ENCODE peak calls at places on chromosomes 5 and 9, in four cellular contexts. One of them, this sample, is unnamed.

GRCh38 chr9:96080364-96080763 is 204.9 kb downstream of the ERCC6L2 start:
- DNase-seq in lower lobe of right lung: no peak
- DNase-seq in kidney: no peak
- DNase-seq in heart right ventricle: no peak
- DNase-seq in this sample: no peak

GRCh38 chr9:137353223-137354152 is 51.4 kb upstream of the NRARP start:
- DNase-seq in lower lobe of right lung: peak; percentile 56
- DNase-seq in kidney: peak; percentile 85
- DNase-seq in heart right ventricle: peak; percentile 71
- DNase-seq in this sample: no peak

GRCh38 chr9:93132946-93133640 is 958 bp downstream of the NINJ1 start:
- DNase-seq in lower lobe of right lung: no peak
- DNase-seq in kidney: peak; percentile 83
- DNase-seq in heart right ventricle: no peak
- DNase-seq in this sample: no peak

GRCh38 chr9:137436761-137437600 is 4.2 kb downstream of the ENTPD8 start:
- DNase-seq in lower lobe of right lung: peak; percentile 47
- DNase-seq in kidney: peak; percentile 82
- DNase-seq in heart right ventricle: no peak
- DNase-seq in this sample: no peak

GRCh38 chr5:15137414-15137813 is 265.8 kb upstream of the ANKH start:
- DNase-seq in lower lobe of right lung: no peak
- DNase-seq in kidney: no peak
- DNase-seq in heart right ventricle: no peak
- DNase-seq in this sample: no peak

GRCh38 chr9:38207247-38207778 is 138.3 kb upstream of the SHB start:
- DNase-seq in lower lobe of right lung: no peak
- DNase-seq in kidney: no peak
- DNase-seq in heart right ventricle: no peak
- DNase-seq in this sample: no peak

GRCh38 chr5:174755103-174755502 is 30.7 kb downstream of the MSX2 start:
- DNase-seq in lower lobe of right lung: no peak
- DNase-seq in kidney: no peak
- DNase-seq in heart right ventricle: no peak
- DNase-seq in this sample: no peak

GRCh38 chr5:104598285-104598684 is 1035.7 kb upstream of the NUDT12 start:
- DNase-seq in lower lobe of right lung: no peak
- DNase-seq in kidney: no peak
- DNase-seq in heart right ventricle: no peak
- DNase-seq in this sample: no peak

GRCh38 chr9:83379045-83379444 is 159.2 kb downstream of the FRMD3 start:
- DNase-seq in lower lobe of right lung: no peak
- DNase-seq in kidney: no peak
- DNase-seq in heart right ventricle: no peak
- DNase-seq in this sample: peak; percentile 45

GRCh38 chr9:129111762-129112151 is 542 bp downstream of the PTPA start:
- DNase-seq in lower lobe of right lung: no peak
- DNase-seq in kidney: no peak
- DNase-seq in heart right ventricle: no peak
- DNase-seq in this sample: no peak

GRCh38 chr9:129944501-129945116 is 98.4 kb downstream of the FNBP1 start:
- DNase-seq in lower lobe of right lung: no peak
- DNase-seq in kidney: no peak
- DNase-seq in heart right ventricle: no peak
- DNase-seq in this sample: no peak

GRCh38 chr9:37870799-37871176 is 33.1 kb downstream of the SLC25A51 start:
- DNase-seq in lower lobe of right lung: no peak
- DNase-seq in kidney: no peak
- DNase-seq in heart right ventricle: no peak
- DNase-seq in this sample: no peak

GRCh38 chr9:98550206-98550820 is 158.4 kb downstream of the GABBR2 start:
- DNase-seq in lower lobe of right lung: no peak
- DNase-seq in kidney: no peak
- DNase-seq in heart right ventricle: no peak
- DNase-seq in this sample: peak; percentile 68

GRCh38 chr5:124461857-124462423 is 284.5 kb downstream of the ZNF608 start:
- DNase-seq in lower lobe of right lung: no peak
- DNase-seq in kidney: no peak
- DNase-seq in heart right ventricle: no peak
- DNase-seq in this sample: no peak

DNA sequence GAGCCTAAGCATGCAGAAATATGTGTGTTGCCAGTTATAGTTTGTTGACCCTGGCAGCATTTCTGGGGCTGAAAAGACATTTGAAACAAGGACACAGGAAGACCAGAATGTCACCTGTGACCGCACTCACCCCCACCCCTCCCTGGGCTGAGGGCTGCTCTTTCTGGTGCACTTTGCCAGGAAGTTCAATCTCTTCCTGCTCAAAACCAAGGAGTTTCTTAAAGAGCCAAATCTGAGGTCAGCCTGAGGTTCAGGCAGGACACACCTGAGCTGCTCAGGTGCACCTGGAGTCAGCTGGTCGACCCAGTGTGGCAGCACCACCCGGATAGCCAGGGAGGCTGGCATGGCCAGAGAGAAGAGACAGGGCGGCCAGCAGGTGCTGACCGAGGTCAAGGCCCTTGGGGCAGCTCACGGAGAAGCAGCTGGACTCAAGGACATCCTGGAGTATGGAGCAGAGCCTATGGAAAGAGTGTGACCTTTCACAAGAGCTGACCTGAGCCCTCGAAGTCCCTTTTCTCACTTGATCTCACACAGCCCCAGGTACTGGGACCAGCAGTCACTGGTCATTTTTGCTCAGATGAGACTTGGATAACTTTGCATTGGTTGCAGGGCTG is 376.9 kb upstream of the IRX4 start:
- DNase-seq in lower lobe of right lung: no peak
- DNase-seq in kidney: no peak
- DNase-seq in heart right ventricle: no peak
- DNase-seq in this sample: no peak
- H3K9me3 ChIP-seq in lower lobe of right lung: no peaks in the 10 kb centered on the region
- H3K9me3 ChIP-seq in kidney: no peaks in the 10 kb centered on the region
- H3K9me3 ChIP-seq in heart right ventricle: no peaks in the 10 kb centered on the region
- H3K9me3 ChIP-seq in this sample: no peaks in the 10 kb centered on the region

DNA sequence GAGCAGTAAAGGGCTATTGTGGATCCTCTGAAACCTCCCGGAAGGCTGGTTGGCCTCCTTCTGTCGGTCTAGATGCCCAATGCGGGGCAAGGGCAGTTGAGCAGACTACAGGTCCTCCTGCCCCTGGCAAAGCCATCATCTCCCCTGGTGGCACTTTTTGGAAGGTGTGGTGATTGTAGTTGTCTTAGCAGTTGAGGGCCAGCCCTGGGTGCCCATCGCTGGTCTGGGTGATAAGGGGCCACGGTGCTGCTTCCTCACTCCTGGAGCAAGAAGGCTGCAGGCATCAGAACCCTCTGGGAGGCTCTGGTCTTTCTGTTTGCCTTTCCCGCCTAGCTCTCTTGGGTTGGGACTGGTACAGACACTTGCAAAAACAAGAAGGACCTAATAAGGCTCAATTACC is 63.8 kb downstream of the CYSTM1 start:
- DNase-seq in lower lobe of right lung: no peak
- DNase-seq in kidney: no peak
- DNase-seq in heart right ventricle: no peak
- DNase-seq in this sample: no peak
- H3K27ac ChIP-seq in lower lobe of right lung: no peak overlapping the region
- H3K27ac ChIP-seq in kidney: no peak overlapping the region
- H3K27ac ChIP-seq in heart right ventricle: no peak overlapping the region
- H3K27ac ChIP-seq in this sample: no peak overlapping the region

GRCh38 chr5:84115727-84116126 is 269.0 kb downstream of the EDIL3 start:
- DNase-seq in lower lobe of right lung: no peak
- DNase-seq in kidney: no peak
- DNase-seq in heart right ventricle: no peak
- DNase-seq in this sample: no peak

GRCh38 chr5:84119252-84119651 is 265.4 kb downstream of the EDIL3 start:
- DNase-seq in lower lobe of right lung: no peak
- DNase-seq in kidney: no peak
- DNase-seq in heart right ventricle: no peak
- DNase-seq in this sample: no peak

GRCh38 chr5:84118551-84118950 is 266.1 kb downstream of the EDIL3 start:
- DNase-seq in lower lobe of right lung: no peak
- DNase-seq in kidney: no peak
- DNase-seq in heart right ventricle: no peak
- DNase-seq in this sample: no peak

DNA sequence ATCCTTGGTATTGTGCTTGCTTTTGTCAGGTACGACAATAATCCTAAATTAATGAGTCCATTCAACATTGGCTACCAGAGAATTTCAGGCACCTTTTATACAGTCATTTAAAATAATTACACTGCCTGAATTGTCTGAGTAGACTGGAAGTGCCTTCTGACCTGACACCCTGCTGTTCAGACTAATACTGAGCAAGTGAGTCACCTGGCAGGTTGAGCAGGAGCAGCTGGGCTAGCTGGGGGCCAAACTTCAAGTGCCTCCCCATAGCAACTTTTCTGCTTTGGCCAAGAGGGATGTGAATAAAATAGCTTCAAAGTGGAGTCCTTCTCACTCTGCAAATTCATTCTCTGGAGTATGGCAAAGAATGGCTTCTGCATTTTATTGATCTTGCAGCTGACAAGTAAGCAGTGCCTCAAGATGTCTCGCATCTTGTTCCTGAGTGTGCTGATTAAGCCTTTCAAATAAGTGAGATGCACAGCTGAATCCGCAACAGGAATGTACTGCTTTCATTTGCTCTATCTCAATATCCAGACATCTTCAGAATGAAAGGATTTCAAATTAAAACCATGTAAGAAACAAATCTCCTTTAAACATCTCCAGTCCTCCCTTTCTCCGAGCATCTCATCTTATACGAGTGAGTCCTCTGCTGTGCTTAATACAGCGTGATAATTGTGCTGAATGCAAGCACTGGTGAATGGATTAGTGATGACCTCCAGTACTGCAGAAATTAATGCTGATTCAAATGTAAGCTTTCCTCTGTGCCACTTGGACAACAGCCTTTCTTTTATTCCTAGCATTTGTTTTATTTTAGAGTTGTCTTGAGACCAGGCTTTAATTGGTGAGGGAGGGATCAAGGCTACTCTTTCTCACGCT is 271.2 kb downstream of the EDIL3 start:
- DNase-seq in lower lobe of right lung: no peak
- DNase-seq in kidney: peak; percentile 16
- DNase-seq in heart right ventricle: no peak
- DNase-seq in this sample: no peak
- TF ChIP-seq CTCF in lower lobe of right lung: no peak
- TF ChIP-seq CTCF in kidney: no peak
- TF ChIP-seq CTCF in heart right ventricle: no peak
- TF ChIP-seq CTCF in this sample: no peak

GRCh38 chr5:31999470-31999869 is 174.6 kb downstream of the GOLPH3 start:
- DNase-seq in lower lobe of right lung: no peak
- DNase-seq in kidney: no peak
- DNase-seq in heart right ventricle: no peak
- DNase-seq in this sample: no peak
- H3K9me3 ChIP-seq in lower lobe of right lung: no peaks in the 10 kb centered on the region
- H3K9me3 ChIP-seq in kidney: no peaks in the 10 kb centered on the region
- H3K9me3 ChIP-seq in heart right ventricle: no peaks in the 10 kb centered on the region
- H3K9me3 ChIP-seq in this sample: no peaks in the 10 kb centered on the region

GRCh38 chr5:81136557-81136956 is 96.6 kb upstream of the CKMT2 start:
- DNase-seq in lower lobe of right lung: no peak
- DNase-seq in kidney: no peak
- DNase-seq in heart right ventricle: no peak
- DNase-seq in this sample: no peak
- H3K27ac ChIP-seq in lower lobe of right lung: no peak overlapping the region
- H3K27ac ChIP-seq in kidney: no peak overlapping the region
- H3K27ac ChIP-seq in heart right ventricle: no peak overlapping the region
- H3K27ac ChIP-seq in this sample: no peak overlapping the region

GRCh38 chr5:32540446-32540845 is 44.9 kb upstream of the SUB1 start:
- DNase-seq in lower lobe of right lung: no peak
- DNase-seq in kidney: no peak
- DNase-seq in heart right ventricle: no peak
- DNase-seq in this sample: no peak

GRCh38 chr5:32541241-32541640 is 44.1 kb upstream of the SUB1 start:
- DNase-seq in lower lobe of right lung: no peak
- DNase-seq in kidney: no peak
- DNase-seq in heart right ventricle: no peak
- DNase-seq in this sample: no peak

GRCh38 chr5:32536246-32536645 is 49.1 kb upstream of the SUB1 start:
- DNase-seq in lower lobe of right lung: no peak
- DNase-seq in kidney: no peak
- DNase-seq in heart right ventricle: no peak
- DNase-seq in this sample: no peak

GRCh38 chr5:32539981-32540380 is 45.4 kb upstream of the SUB1 start:
- DNase-seq in lower lobe of right lung: no peak
- DNase-seq in kidney: no peak
- DNase-seq in heart right ventricle: no peak
- DNase-seq in this sample: no peak

GRCh38 chr5:32538031-32538547 is 47.3 kb upstream of the SUB1 start:
- DNase-seq in lower lobe of right lung: no peak
- DNase-seq in kidney: no peak
- DNase-seq in heart right ventricle: peak; percentile 29
- DNase-seq in this sample: no peak
- TF ChIP-seq CTCF in lower lobe of right lung: no peak
- TF ChIP-seq CTCF in kidney: no peak
- TF ChIP-seq CTCF in heart right ventricle: no peak
- TF ChIP-seq CTCF in this sample: no peak

GRCh38 chr9:102714184-102714583 is 280.9 kb upstream of the CYLC2 start:
- DNase-seq in lower lobe of right lung: no peak
- DNase-seq in kidney: no peak
- DNase-seq in heart right ventricle: no peak
- DNase-seq in this sample: no peak
- H3K9me3 ChIP-seq in lower lobe of right lung: peaks cover 14% of the 10 kb centered on the region
- H3K9me3 ChIP-seq in kidney: no peaks in the 10 kb centered on the region
- H3K9me3 ChIP-seq in heart right ventricle: peaks cover 34% of the 10 kb centered on the region
- H3K9me3 ChIP-seq in this sample: no peaks in the 10 kb centered on the region

GRCh38 chr5:160542281-160542680 is 120.6 kb downstream of the PTTG1 start:
- DNase-seq in lower lobe of right lung: no peak
- DNase-seq in kidney: no peak
- DNase-seq in heart right ventricle: no peak
- DNase-seq in this sample: no peak
- H3K27ac ChIP-seq in lower lobe of right lung: no peak overlapping the region
- H3K27ac ChIP-seq in kidney: no peak overlapping the region
- H3K27ac ChIP-seq in heart right ventricle: no peak overlapping the region
- H3K27ac ChIP-seq in this sample: no peak overlapping the region